ENCODE peak calls at places on chromosome 19, in six cellular contexts. U is psoas muscle; W is foreskin keratinocyte; F is adrenal gland; L is CD8-positive, alpha-beta T cell; B is cardiac muscle cell. Z is an unnamed sample. For H3K27me3, the result is how much of the 10 kb centered on the place peaks cover.

GRCh38 chr19:4537953-4538600 is 1.8 kb downstream of the LRG1 start:
- DNase-seq in F (no peak), W (no peak), B (no peak), L (no peak), U (peak), Z (no peak)

GRCh38 chr19:55113570-55114039 is 3.8 kb downstream of the PPP1R12C start:
- DNase-seq in B (peak), U (peak), L (no peak), W (no peak), F (peak), Z (peak)

GRCh38 chr19:28046932-28047331 is 1166.0 kb downstream of the UQCRFS1 start:
- DNase-seq in F (no peak), L (no peak), U (no peak), W (no peak), B (no peak), Z (no peak)

GRCh38 chr19:18839465-18840287 is 7.9 kb downstream of the UPF1 start:
- DNase-seq in F (no peak), L (no peak), W (no peak), U (no peak), B (no peak), Z (no peak)

GRCh38 chr19:771332-771785 is 20.4 kb downstream of the MISP start:
- DNase-seq in F (no peak), U (peak), L (no peak), B (peak), W (no peak), Z (no peak)

GRCh38 chr19:36054733-36055686 is at the start of gene WDR62:
- DNase-seq in L (peak), U (peak), F (peak), B (peak), W (no peak), Z (peak)

GRCh38 chr19:19444694-19445155 is 39.2 kb downstream of the GATAD2A start:
- DNase-seq in B (no peak), W (no peak), L (no peak), U (no peak), F (no peak), Z (no peak)

GRCh38 chr19:44807652-44808462 is 1.0 kb upstream of the BCAM start:
- DNase-seq in U (no peak), L (no peak), F (no peak), B (peak), W (no peak), Z (no peak)

GRCh38 chr19:48308695-48309586 is 16.4 kb upstream of the EMP3 start:
- DNase-seq in W (no peak), U (no peak), B (peak), L (no peak), F (no peak), Z (no peak)

GRCh38 chr19:19657397-19657783 is 6.1 kb downstream of the ATP13A1 start:
- DNase-seq in U (peak), B (no peak), L (no peak), W (no peak), F (no peak), Z (no peak)

GRCh38 chr19:2015611-2015950 is at the start of gene BTBD2:
- DNase-seq in U (peak), F (peak), W (no peak), B (peak), L (peak), Z (peak)

GRCh38 chr19:47247308-47247990 is 8.9 kb upstream of the CCDC9 start:
- DNase-seq in L (peak), F (peak), B (peak), W (no peak), U (peak), Z (peak)

GRCh38 chr19:17754634-17755532 is 3.6 kb downstream of the FCHO1 start:
- DNase-seq in L (no peak), B (no peak), U (no peak), W (no peak), F (no peak), Z (no peak)

GRCh38 chr19:53898680-53899341 is 10.3 kb upstream of the CACNG7 start:
- DNase-seq in L (no peak), W (no peak), F (no peak), U (peak), B (no peak), Z (no peak)

GRCh38 chr19:17943284-17944221 is 10.7 kb downstream of the CCDC124 start:
- DNase-seq in L (no peak), W (no peak), U (no peak), B (peak), F (no peak), Z (no peak)

GRCh38 chr19:1455336-1456120 is 5.6 kb downstream of the APC2 start:
- DNase-seq in F (peak), U (peak), L (no peak), B (peak), W (peak), Z (peak)

GRCh38 chr19:6734096-6734696 is 3.2 kb downstream of the GPR108 start:
- DNase-seq in L (no peak), U (peak), W (no peak), B (no peak), F (no peak), Z (no peak)

GRCh38 chr19:17184381-17184841 is 30.7 kb upstream of the USE1 start:
- DNase-seq in W (no peak), B (no peak), F (no peak), U (no peak), L (peak), Z (no peak)

GRCh38 chr19:35501684-35502083 is 11.4 kb upstream of the KRTDAP start:
- DNase-seq in F (no peak), W (no peak), B (no peak), L (no peak), U (no peak), Z (no peak)

GRCh38 chr19:43765109-43765876 is 10.5 kb upstream of the SMG9 start:
- DNase-seq in B (no peak), L (peak), F (peak), W (peak), U (peak), Z (no peak)

GRCh38 chr19:6677924-6678689 is 8.1 kb upstream of the TNFSF14 start:
- DNase-seq in F (no peak), L (no peak), W (no peak), U (no peak), B (no peak), Z (no peak)

GRCh38 chr19:8468761-8469458 is 24.1 kb downstream of the HNRNPM start:
- DNase-seq in U (no peak), F (no peak), W (no peak), L (no peak), B (no peak), Z (no peak)

GRCh38 chr19:7188682-7189629 is 105.3 kb downstream of the INSR start:
- DNase-seq in W (no peak), U (no peak), F (peak), B (peak), L (no peak), Z (peak)

GRCh38 chr19:461664-462551 is 1.1 kb upstream of the SHC2 start:
- DNase-seq in W (no peak), B (peak), L (no peak), F (peak), U (no peak), Z (no peak)

GRCh38 chr19:17854061-17854460 is 5.6 kb upstream of the RPL18A start:
- DNase-seq in W (no peak), L (no peak), B (no peak), U (no peak), F (no peak), Z (no peak)

GRCh38 chr19:4057913-4058695 is 8.6 kb downstream of the ZBTB7A start:
- DNase-seq in U (peak), W (no peak), F (peak), B (no peak), L (no peak), Z (peak)

GRCh38 chr19:13068064-13068807 is 34.4 kb downstream of the LYL1 start:
- DNase-seq in L (no peak), U (no peak), F (no peak), W (no peak), B (no peak), Z (no peak)

GRCh38 chr19:35306473-35307246 is 14.7 kb downstream of the MAG start:
- DNase-seq in B (no peak), F (no peak), W (no peak), U (no peak), L (no peak), Z (no peak)

GRCh38 chr19:35040826-35041547 is 534 bp upstream of the HPN start:
- DNase-seq in B (peak), F (peak), U (peak), W (no peak), L (no peak), Z (peak)

GRCh38 chr19:18321729-18322091 is 1.2 kb downstream of the LSM4 start:
- DNase-seq in U (no peak), L (no peak), F (no peak), W (no peak), B (no peak), Z (no peak)

GRCh38 chr19:45934551-45935230 is 20.1 kb upstream of the NANOS2 start:
- DNase-seq in B (no peak), U (peak), F (no peak), W (no peak), L (no peak), Z (no peak)
- H3K27me3 ChIP-seq in B (under half), U (under half), F (under half), W (under half), L (under half), Z (under half)

GRCh38 chr19:41926028-41926860 is 2.0 kb downstream of the ERFL start:
- DNase-seq in B (no peak), F (no peak), L (no peak), W (no peak), U (no peak), Z (no peak)
- H3K27me3 ChIP-seq in B (half or more), F (half or more), L (under half), W (half or more), U (under half), Z (half or more)

GRCh38 chr19:10421981-10422461 is 1.7 kb downstream of the PDE4A start:
- DNase-seq in U (no peak), L (no peak), B (no peak), W (no peak), F (no peak), Z (no peak)
- H3K27me3 ChIP-seq in U (under half), L (under half), B (half or more), W (half or more), F (under half), Z (half or more)

DNA sequence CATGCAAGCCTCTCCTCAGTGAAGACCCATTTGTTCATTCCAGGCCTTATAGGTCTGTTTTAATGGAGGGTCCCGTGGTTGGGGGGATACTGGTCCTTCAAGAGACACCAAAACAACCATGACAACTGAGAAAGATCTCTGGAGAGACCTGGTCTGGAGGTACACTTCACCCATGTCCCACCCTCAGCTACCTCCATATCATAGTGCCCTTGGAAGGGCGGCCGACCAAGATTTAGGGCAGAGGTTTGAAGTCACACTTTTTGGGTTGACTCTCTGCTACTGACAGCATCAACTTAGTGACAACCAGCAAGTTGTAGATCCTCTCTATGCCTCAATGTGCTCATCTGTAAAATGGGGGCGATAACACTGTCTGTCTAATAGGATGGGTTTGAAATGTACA is 177.3 kb downstream of the TSHZ3 start:
- DNase-seq in U (no peak), L (no peak), W (no peak), B (no peak), F (no peak), Z (no peak)
- H3K27me3 ChIP-seq in U (under half), L (under half), W (under half), B (under half), F (under half), Z (under half)